ENCODE peak calls at places on chromosome 9, in eight cellular contexts. L is lower lobe of right lung; Z is CD8-positive, alpha-beta memory T cell; W is aorta; E is stomach; Q is sigmoid colon; T is astrocyte; C is thyroid gland. P is an unnamed sample.
A peak's percentile ranks its signal among the peaks of the same experiment; 100 is the strongest.

GRCh38 chr9:136808781-136809158 is 1.0 kb downstream of the RABL6 start:
- DNase-seq in C (no peak), T (peak; percentile 40), W (peak; percentile 36), Z (no peak), L (peak; percentile 5), E (no peak), Q (no peak), P (no peak)

GRCh38 chr9:113738506-113738897 is 137.6 kb upstream of the ZNF618 start:
- DNase-seq in L (no peak), Q (no peak), T (no peak), W (no peak), E (no peak), C (no peak), Z (no peak), P (no peak)

GRCh38 chr9:132745911-132746709 is 75.8 kb downstream of the GTF3C4 start:
- DNase-seq in Z (no peak), C (no peak), W (no peak), E (no peak), Q (peak; percentile 24), T (no peak), L (no peak), P (no peak)

GRCh38 chr9:21904371-21904770 is 89.8 kb downstream of the CDKN2A start:
- DNase-seq in E (no peak), Z (no peak), C (no peak), L (no peak), Q (no peak), W (no peak), T (peak; percentile 47), P (no peak)

GRCh38 chr9:128998462-128998861 is 29.7 kb downstream of the SH3GLB2 start:
- DNase-seq in T (no peak), W (no peak), L (no peak), Z (no peak), C (no peak), Q (no peak), E (no peak), P (no peak)

GRCh38 chr9:129469188-129469987 is 151.5 kb downstream of the C9orf50 start:
- DNase-seq in E (no peak), W (no peak), Z (no peak), L (no peak), Q (no peak), T (no peak), C (no peak), P (no peak)

GRCh38 chr9:103617046-103617445 is 477.1 kb upstream of the SMC2 start:
- DNase-seq in C (no peak), Z (no peak), T (no peak), L (no peak), E (no peak), W (no peak), Q (no peak), P (no peak)

GRCh38 chr9:6646028-6646636 is 603 bp upstream of the GLDC start:
- DNase-seq in Q (no peak), W (no peak), Z (no peak), T (no peak), L (no peak), C (no peak), E (no peak), P (no peak)

GRCh38 chr9:27865031-27865438 is 291.8 kb upstream of the C9orf72 start:
- DNase-seq in T (peak; percentile 50), W (no peak), L (no peak), Q (no peak), C (no peak), Z (no peak), E (no peak), P (no peak)

GRCh38 chr9:26603637-26604036 is 289.0 kb downstream of the CAAP1 start:
- DNase-seq in E (no peak), L (no peak), C (no peak), T (no peak), Q (no peak), Z (no peak), W (no peak), P (no peak)

GRCh38 chr9:96100385-96100978 is 201.5 kb downstream of the HSD17B3 start:
- DNase-seq in L (no peak), T (no peak), Z (no peak), Q (no peak), E (no peak), C (no peak), W (peak; percentile 73), P (no peak)

GRCh38 chr9:111969622-111970021 is 73.0 kb downstream of the UGCG start:
- DNase-seq in L (no peak), Z (no peak), E (no peak), T (no peak), W (no peak), C (no peak), Q (no peak), P (no peak)

GRCh38 chr9:133199648-133200321 is 9.3 kb downstream of the OBP2B start:
- DNase-seq in T (no peak), Z (no peak), W (no peak), L (peak; percentile 59), C (peak; percentile 56), E (no peak), Q (no peak), P (no peak)

GRCh38 chr9:97567182-97567893 is 65.8 kb downstream of the TSTD2 start:
- DNase-seq in Z (no peak), T (no peak), C (no peak), W (no peak), Q (no peak), L (no peak), E (no peak), P (peak; percentile 17)

GRCh38 chr9:78781681-78782080 is 484.8 kb downstream of the PSAT1 start:
- DNase-seq in L (no peak), E (no peak), Q (no peak), C (no peak), Z (no peak), W (no peak), T (peak; percentile 26), P (no peak)

GRCh38 chr9:133671371-133671770 is 35.2 kb downstream of the DBH start:
- DNase-seq in T (no peak), Q (no peak), E (no peak), L (no peak), Z (no peak), C (no peak), W (no peak), P (no peak)

GRCh38 chr9:97548819-97549540 is 47.5 kb downstream of the TMOD1 start:
- DNase-seq in T (no peak), E (no peak), Z (no peak), C (no peak), L (no peak), W (no peak), Q (no peak), P (no peak)

GRCh38 chr9:82543726-82544125 is 519.2 kb downstream of the RASEF start:
- DNase-seq in Q (no peak), T (peak; percentile 67), Z (no peak), L (no peak), E (no peak), C (no peak), W (no peak), P (no peak)

GRCh38 chr9:126157409-126157808 is 169.2 kb upstream of the MVB12B start:
- DNase-seq in Q (no peak), W (no peak), E (peak; percentile 2), Z (no peak), T (no peak), C (no peak), L (no peak), P (no peak)

DNA sequence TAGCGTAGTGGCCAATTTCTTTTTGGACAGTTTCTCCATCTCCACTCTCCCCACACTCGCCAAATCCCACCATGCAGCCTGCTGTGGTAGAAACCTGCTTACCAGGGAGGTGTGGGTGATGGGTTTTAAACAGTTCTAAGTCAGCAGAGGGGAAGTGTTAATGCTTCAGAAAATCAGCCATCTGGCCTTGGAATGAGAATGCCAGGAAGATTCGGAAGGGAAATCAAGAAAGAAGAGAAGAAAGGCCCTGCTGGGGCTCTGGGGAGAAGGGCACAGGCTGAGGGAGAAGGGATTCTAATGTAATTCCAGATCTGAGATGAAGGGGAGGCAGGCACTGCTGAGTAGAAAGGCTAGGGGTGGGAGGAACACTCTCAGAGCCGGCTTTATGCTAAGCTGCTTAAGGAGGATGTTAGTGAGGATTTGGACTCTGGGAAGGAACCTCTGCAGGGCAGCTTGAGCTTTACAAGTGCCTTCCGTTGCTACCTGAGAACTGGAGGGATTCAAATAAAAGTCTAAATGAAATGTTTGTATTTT is 434.8 kb upstream of the DMAC1 start:
- DNase-seq in Q (no peak), L (no peak), E (no peak), T (no peak), C (no peak), Z (no peak), W (no peak), P (no peak)
- H3K27me3 ChIP-seq in Q (no peaks in the 10 kb centered on the region), L (no peaks in the 10 kb centered on the region), E (no peaks in the 10 kb centered on the region), T (no peaks in the 10 kb centered on the region), C (no peaks in the 10 kb centered on the region), Z (no peaks in the 10 kb centered on the region), W (no peaks in the 10 kb centered on the region), P (no peaks in the 10 kb centered on the region)

DNA sequence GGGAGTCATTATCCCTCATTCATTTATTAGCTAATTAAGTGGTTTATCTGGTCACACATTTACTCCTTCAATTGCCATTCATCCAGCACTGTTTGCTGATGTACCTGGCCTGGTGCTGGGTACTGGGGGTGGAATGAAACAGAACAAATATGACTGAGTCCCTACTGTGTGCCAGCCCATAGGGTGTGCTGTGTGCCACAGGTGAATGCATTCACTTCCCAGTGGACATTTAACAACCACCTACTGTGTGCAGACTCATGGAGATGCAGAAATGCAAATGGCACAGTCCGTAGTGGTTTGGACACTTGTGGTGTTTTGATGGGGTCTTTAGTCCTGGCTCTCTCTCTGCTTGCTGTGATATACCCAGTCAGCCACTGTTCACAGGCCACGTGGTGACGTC is 10.5 kb downstream of the NEK6 start:
- DNase-seq in L (no peak), C (no peak), Q (no peak), T (no peak), W (no peak), Z (no peak), E (no peak), P (no peak)
- H3K4me1 ChIP-seq in L (peaks cover 92% of the 10 kb centered on the region), C (peaks cover 51% of the 10 kb centered on the region), Q (no peaks in the 10 kb centered on the region), T (peaks cover 65% of the 10 kb centered on the region), W (peaks cover 8% of the 10 kb centered on the region), Z (no peaks in the 10 kb centered on the region), E (peaks cover 100% of the 10 kb centered on the region), P (peaks cover 83% of the 10 kb centered on the region)

GRCh38 chr9:110655723-110656641 is 12.6 kb upstream of the MUSK start:
- DNase-seq in Z (no peak), C (peak; percentile 5), E (no peak), Q (peak; percentile 84), L (no peak), T (no peak), W (peak; percentile 40), P (peak; percentile 78)

GRCh38 chr9:110650261-110650660 is 18.3 kb upstream of the MUSK start:
- DNase-seq in E (no peak), W (no peak), Z (no peak), T (peak; percentile 84), L (no peak), Q (peak; percentile 67), C (no peak), P (no peak)

GRCh38 chr9:110648698-110649097 is 19.9 kb upstream of the MUSK start:
- DNase-seq in E (no peak), Z (no peak), C (no peak), L (no peak), Q (no peak), T (no peak), W (no peak), P (no peak)

GRCh38 chr9:110650991-110651411 is 17.6 kb upstream of the MUSK start:
- DNase-seq in L (no peak), E (no peak), Z (no peak), W (peak; percentile 37), T (peak; percentile 94), C (no peak), Q (no peak), P (peak; percentile 37)
- H3K27me3 ChIP-seq in L (no peaks in the 10 kb centered on the region), E (no peaks in the 10 kb centered on the region), Z (no peaks in the 10 kb centered on the region), W (no peaks in the 10 kb centered on the region), T (no peaks in the 10 kb centered on the region), C (no peaks in the 10 kb centered on the region), Q (no peaks in the 10 kb centered on the region), P (no peaks in the 10 kb centered on the region)

GRCh38 chr9:34568783-34569182 is 20.7 kb downstream of the CNTFR start:
- DNase-seq in Q (no peak), W (no peak), E (no peak), Z (no peak), L (no peak), T (no peak), C (no peak), P (no peak)
- H3K4me1 ChIP-seq in Q (no peaks in the 10 kb centered on the region), W (no peaks in the 10 kb centered on the region), E (peaks cover 7% of the 10 kb centered on the region), Z (no peaks in the 10 kb centered on the region), L (no peaks in the 10 kb centered on the region), T (no peaks in the 10 kb centered on the region), C (peaks cover 4% of the 10 kb centered on the region), P (no peaks in the 10 kb centered on the region)

P was measured in tibial artery.